ENCODE peak calls at places on chromosomes 1 and 21, in four cellular contexts. Z, V, W and T are unnamed samples.

GRCh38 chr1:244705268-244706234 is 52.6 kb downstream of the DESI2 start:
- DNase-seq in W (no peak), V (no peak), Z (no peak), T (no peak)

GRCh38 chr1:149843302-149844041 is 55.9 kb upstream of the BOLA1 start:
- DNase-seq in Z (no peak), W (peak), V (no peak), T (peak)

GRCh38 chr1:201827321-201828281 is 1.4 kb upstream of the IPO9 start:
- DNase-seq in W (no peak), Z (no peak), V (no peak), T (no peak)

GRCh38 chr1:224882264-224882663 is 47.2 kb upstream of the DNAH14 start:
- DNase-seq in Z (no peak), V (no peak), W (no peak), T (no peak)

GRCh38 chr21:24123785-24124184 is 1483.5 kb downstream of the MRPL39 start:
- DNase-seq in Z (no peak), W (no peak), V (no peak), T (no peak)

GRCh38 chr1:202085682-202086373 is 36.9 kb upstream of the GPR37L1 start:
- DNase-seq in V (no peak), Z (no peak), W (no peak), T (no peak)

GRCh38 chr1:107821340-107821739 is 143.6 kb downstream of the VAV3 start:
- DNase-seq in V (no peak), Z (no peak), W (peak), T (no peak)

GRCh38 chr1:65068202-65069011 is 79.6 kb upstream of the AK4 start:
- DNase-seq in V (no peak), Z (peak), W (peak), T (no peak)

GRCh38 chr1:24481098-24481497 is 21.5 kb upstream of the RCAN3 start:
- DNase-seq in Z (peak), V (no peak), W (no peak), T (no peak)

GRCh38 chr1:10286244-10286643 is 75.9 kb downstream of the KIF1B start:
- DNase-seq in W (no peak), Z (no peak), V (no peak), T (no peak)

GRCh38 chr1:74811421-74812179 is 78.6 kb downstream of the TYW3 start:
- DNase-seq in Z (no peak), W (no peak), V (no peak), T (no peak)

GRCh38 chr1:32239335-32239734 is 7.7 kb upstream of the FAM167B start:
- DNase-seq in W (no peak), V (no peak), Z (no peak), T (no peak)

GRCh38 chr1:208029381-208030319 is 118.7 kb upstream of the CD34 start:
- DNase-seq in W (peak), V (peak), Z (no peak), T (peak)

GRCh38 chr1:41109316-41110263 is 88.1 kb upstream of the SLFNL1 start:
- DNase-seq in V (peak), W (peak), Z (peak), T (peak)

GRCh38 chr21:33543505-33544129 is 779 bp downstream of the SON start:
- DNase-seq in Z (peak), W (peak), V (no peak), T (no peak)

GRCh38 chr1:197750366-197750765 is 24.9 kb downstream of the DENND1B start:
- DNase-seq in Z (no peak), W (no peak), V (no peak), T (no peak)

GRCh38 chr1:203662821-203663220 is 36.2 kb downstream of the ATP2B4 start:
- DNase-seq in W (no peak), V (no peak), Z (no peak), T (no peak)

GRCh38 chr1:50176563-50176885 is 67.8 kb downstream of the ELAVL4 start:
- DNase-seq in Z (no peak), W (no peak), V (no peak), T (no peak)

GRCh38 chr1:63861055-63861691 is 87.4 kb downstream of the ROR1 start:
- DNase-seq in W (no peak), V (no peak), Z (no peak), T (no peak)

GRCh38 chr21:34367320-34367935 is 3.6 kb downstream of the KCNE2 start:
- DNase-seq in V (peak), W (peak), Z (peak), T (peak)

GRCh38 chr1:226047495-226047894 is 15.0 kb upstream of the H3-3A start:
- DNase-seq in V (no peak), W (no peak), Z (no peak), T (no peak)

GRCh38 chr21:32172106-32172505 is 106.7 kb downstream of the MIS18A start:
- DNase-seq in Z (no peak), V (no peak), W (no peak), T (no peak)

GRCh38 chr1:107486365-107486764 is 345.5 kb downstream of the NTNG1 start:
- DNase-seq in Z (no peak), V (no peak), W (no peak), T (no peak)

GRCh38 chr1:16073490-16074104 is at the start of gene FAM131C:
- DNase-seq in Z (peak), V (no peak), W (no peak), T (peak)

GRCh38 chr1:200802865-200803512 is 64.3 kb downstream of the CAMSAP2 start:
- DNase-seq in W (peak), Z (peak), V (peak), T (peak)

GRCh38 chr21:16517380-16517779 is 787.6 kb downstream of the USP25 start:
- DNase-seq in Z (no peak), W (no peak), V (no peak), T (no peak)

GRCh38 chr1:90510143-90510542 is 207.0 kb downstream of the BARHL2 start:
- DNase-seq in V (no peak), W (no peak), Z (no peak), T (no peak)

GRCh38 chr1:41983451-41983850 is 64.7 kb upstream of the HIVEP3 start:
- DNase-seq in Z (no peak), V (no peak), W (peak), T (no peak)

GRCh38 chr1:40711465-40712404 is 20.2 kb downstream of the NFYC start:
- DNase-seq in W (peak), Z (no peak), V (no peak), T (peak)

GRCh38 chr1:1040004-1040991 is 20.4 kb downstream of the AGRN start:
- DNase-seq in V (peak), Z (peak), W (no peak), T (peak)

GRCh38 chr1:237050185-237050584 is 8.2 kb downstream of the RYR2 start:
- DNase-seq in Z (no peak), W (peak), V (no peak), T (no peak)

GRCh38 chr1:227729881-227730629 is 5.0 kb downstream of the JMJD4 start:
- DNase-seq in W (peak), V (no peak), Z (peak), T (peak)

GRCh38 chr1:98496246-98496995 is 165.1 kb upstream of the SNX7 start:
- DNase-seq in W (peak), V (no peak), Z (no peak), T (peak)